ENCODE peak calls at places on chromosome 14, in ten cellular contexts. K is IMR-90, L is DND-41, H is cardiac muscle cell, D is aorta, Z is fibroblast of lung, U is stomach, T is mesendoderm, X is pancreas, I is iPS DF 6.9. S is an unnamed sample.

GRCh38 chr14:81341405-81342180 is 58.5 kb downstream of the STON2 start:
- DNase-seq in K (no peak), L (no peak), H (no peak), D (no peak), Z (no peak), U (no peak), T (no peak), X (no peak), I (no peak), S (no peak)

GRCh38 chr14:65926504-65926903 is 514.0 kb downstream of the FUT8 start:
- DNase-seq in K (no peak), L (no peak), H (no peak), D (no peak), Z (no peak), U (no peak), T (peak; percentile 55), X (no peak), I (peak; percentile 33), S (no peak)

GRCh38 chr14:85634205-85634604 is 104.3 kb downstream of the FLRT2 start:
- DNase-seq in K (no peak), L (no peak), H (no peak), D (no peak), Z (no peak), U (no peak), T (no peak), X (no peak), I (no peak), S (no peak)

GRCh38 chr14:45135181-45135580 is 549 bp upstream of the FANCM start:
- DNase-seq in K (peak; percentile 43), L (no peak), H (peak; percentile 32), D (no peak), Z (peak; percentile 51), U (no peak), T (peak; percentile 25), X (no peak), I (no peak), S (no peak)

GRCh38 chr14:76235628-76236027 is 83.9 kb downstream of the GPATCH2L start:
- DNase-seq in K (no peak), L (no peak), H (no peak), D (no peak), Z (no peak), U (no peak), T (no peak), X (no peak), I (no peak), S (no peak)

GRCh38 chr14:26401170-26401968 is 196.5 kb downstream of the NOVA1 start:
- DNase-seq in K (no peak), L (no peak), H (no peak), D (no peak), Z (no peak), U (no peak), T (peak; percentile 28), X (no peak), I (no peak), S (no peak)

GRCh38 chr14:55104051-55104954 is 24.7 kb upstream of the LGALS3 start:
- DNase-seq in K (no peak), L (no peak), H (no peak), D (no peak), Z (no peak), U (no peak), T (peak; percentile 65), X (no peak), I (no peak), S (no peak)

GRCh38 chr14:90496379-90496778 is 99.5 kb downstream of the CALM1 start:
- DNase-seq in K (no peak), L (no peak), H (no peak), D (peak; percentile 24), Z (no peak), U (no peak), T (no peak), X (no peak), I (no peak), S (no peak)

GRCh38 chr14:68977137-68977740 is 1.9 kb downstream of the ACTN1 start:
- DNase-seq in K (no peak), L (peak; percentile 30), H (peak; percentile 61), D (no peak), Z (no peak), U (no peak), T (no peak), X (no peak), I (no peak), S (no peak)

GRCh38 chr14:73232984-73233383 is 4.3 kb upstream of the PAPLN start:
- DNase-seq in K (peak; percentile 68), L (no peak), H (no peak), D (peak; percentile 51), Z (peak; percentile 23), U (no peak), T (peak; percentile 27), X (no peak), I (no peak), S (no peak)

GRCh38 chr14:73231874-73232851 is 5.1 kb upstream of the PAPLN start:
- DNase-seq in K (no peak), L (no peak), H (peak; percentile 59), D (peak; percentile 67), Z (no peak), U (no peak), T (peak; percentile 81), X (no peak), I (no peak), S (no peak)

GRCh38 chr14:73234029-73234428 is 3.3 kb upstream of the PAPLN start:
- DNase-seq in K (no peak), L (no peak), H (no peak), D (peak; percentile 27), Z (no peak), U (no peak), T (no peak), X (no peak), I (no peak), S (no peak)

GRCh38 chr14:73234586-73235394 is 2.5 kb upstream of the PAPLN start:
- DNase-seq in K (no peak), L (no peak), H (no peak), D (peak; percentile 44), Z (no peak), U (no peak), T (no peak), X (no peak), I (no peak), S (no peak)

GRCh38 chr14:73233564-73233963 is 3.7 kb upstream of the PAPLN start:
- DNase-seq in K (no peak), L (no peak), H (no peak), D (peak; percentile 45), Z (no peak), U (no peak), T (no peak), X (no peak), I (no peak), S (no peak)
- H3K27me3 ChIP-seq in K (peaks cover 44% of the 10 kb centered on the region), L (peaks cover 8% of the 10 kb centered on the region), H (peaks cover 42% of the 10 kb centered on the region), D (no peaks in the 10 kb centered on the region), Z (peaks cover 35% of the 10 kb centered on the region), U (peaks cover 18% of the 10 kb centered on the region), T (peaks cover 18% of the 10 kb centered on the region), X (no peaks in the 10 kb centered on the region), I (peaks cover 6% of the 10 kb centered on the region), S (peaks cover 12% of the 10 kb centered on the region)

GRCh38 chr14:103392572-103392971 is 7.4 kb downstream of the MARK3 start:
- DNase-seq in K (no peak), L (no peak), H (no peak), D (no peak), Z (no peak), U (no peak), T (no peak), X (no peak), I (no peak), S (no peak)

GRCh38 chr14:103391048-103391447 is 5.8 kb downstream of the MARK3 start:
- DNase-seq in K (peak; percentile 87), L (peak; percentile 45), H (peak; percentile 52), D (no peak), Z (peak; percentile 87), U (no peak), T (peak; percentile 63), X (no peak), I (no peak), S (no peak)

GRCh38 chr14:103388664-103389063 is 3.4 kb downstream of the MARK3 start:
- DNase-seq in K (no peak), L (no peak), H (no peak), D (no peak), Z (no peak), U (no peak), T (no peak), X (no peak), I (no peak), S (no peak)

GRCh38 chr14:103392106-103392505 is 6.9 kb downstream of the MARK3 start:
- DNase-seq in K (no peak), L (no peak), H (no peak), D (no peak), Z (no peak), U (no peak), T (no peak), X (no peak), I (no peak), S (no peak)

GRCh38 chr14:103390605-103391004 is 5.4 kb downstream of the MARK3 start:
- DNase-seq in K (no peak), L (no peak), H (no peak), D (no peak), Z (no peak), U (no peak), T (no peak), X (no peak), I (no peak), S (no peak)
- H3K4me1 ChIP-seq in K (peaks cover 15% of the 10 kb centered on the region), L (peaks cover 41% of the 10 kb centered on the region), H (peaks cover 36% of the 10 kb centered on the region), D (peaks cover 9% of the 10 kb centered on the region), Z (peaks cover 7% of the 10 kb centered on the region), U (peaks cover 63% of the 10 kb centered on the region), T (peaks cover 2% of the 10 kb centered on the region), X (peaks cover 37% of the 10 kb centered on the region), I (no peaks in the 10 kb centered on the region), S (peaks cover 75% of the 10 kb centered on the region)

GRCh38 chr14:73489481-73490175 is 1.1 kb upstream of the RIOX1 start:
- DNase-seq in K (no peak), L (no peak), H (no peak), D (no peak), Z (no peak), U (no peak), T (peak; percentile 61), X (no peak), I (no peak), S (no peak)

GRCh38 chr14:73491977-73492552 is 1.3 kb downstream of the RIOX1 start:
- DNase-seq in K (no peak), L (no peak), H (no peak), D (no peak), Z (no peak), U (no peak), T (no peak), X (peak; percentile 29), I (no peak), S (no peak)

GRCh38 chr14:73491256-73491976 is 683 bp downstream of the RIOX1 start:
- DNase-seq in K (peak; percentile 64), L (peak; percentile 66), H (peak; percentile 75), D (peak; percentile 88), Z (peak; percentile 54), U (peak; percentile 71), T (peak; percentile 61), X (peak; percentile 67), I (no peak), S (peak; percentile 84)

GRCh38 chr14:73494593-73494992 is 3.9 kb downstream of the RIOX1 start:
- DNase-seq in K (no peak), L (no peak), H (no peak), D (no peak), Z (no peak), U (no peak), T (no peak), X (no peak), I (no peak), S (no peak)

GRCh38 chr14:73492661-73493060 is 1.9 kb downstream of the RIOX1 start:
- DNase-seq in K (no peak), L (no peak), H (no peak), D (no peak), Z (no peak), U (no peak), T (no peak), X (no peak), I (no peak), S (no peak)
- H3K4me3 ChIP-seq in K (no peak overlapping the region), L (no peak overlapping the region), H (no peak overlapping the region), D (no peak overlapping the region), Z (no peak overlapping the region), U (peak overlapping the region; percentile 75), T (no peak overlapping the region), X (no peak overlapping the region), I (no peak overlapping the region), S (no peak overlapping the region)

GRCh38 chr14:28762290-28762948 is 4.2 kb upstream of the FOXG1 start:
- DNase-seq in K (no peak), L (no peak), H (no peak), D (no peak), Z (no peak), U (no peak), T (peak; percentile 35), X (no peak), I (no peak), S (no peak)
- H3K27me3 ChIP-seq in K (peaks cover 81% of the 10 kb centered on the region), L (no peaks in the 10 kb centered on the region), H (peaks cover 100% of the 10 kb centered on the region), D (no peaks in the 10 kb centered on the region), Z (peaks cover 75% of the 10 kb centered on the region), U (peaks cover 92% of the 10 kb centered on the region), T (peaks cover 41% of the 10 kb centered on the region), X (peaks cover 18% of the 10 kb centered on the region), I (peaks cover 68% of the 10 kb centered on the region), S (peaks cover 95% of the 10 kb centered on the region)